ENCODE peak calls at places on chromosomes 4 and X, in ten cellular contexts. P is astrocyte of the spinal cord, Z is IMR-90, U is ovary, H is tibial artery, T is cardiac fibroblast, L is fibroblast of the aortic adventitia, N is hepatocyte, W is neural progenitor cell, X is DND-41. Y is an unnamed sample.

GRCh38 chrX:151985955-151986354 is 11.5 kb upstream of the GABRE start:
- DNase-seq in W (no peak), L (peak), Z (peak), T (peak), X (no peak), U (no peak), P (peak), H (peak), N (peak), Y (no peak)

GRCh38 chrX:32533848-32534247 is 677.5 kb downstream of the DMD start:
- DNase-seq in H (no peak), Z (no peak), X (no peak), T (no peak), L (no peak), U (no peak), P (no peak), W (no peak), N (no peak), Y (no peak)

GRCh38 chrX:149469406-149469805 is 35.7 kb downstream of the IDS start:
- DNase-seq in H (no peak), P (no peak), Z (no peak), X (no peak), W (no peak), U (no peak), N (no peak), L (no peak), T (no peak), Y (no peak)

GRCh38 chr4:161991811-161992210 is 172.0 kb downstream of the FSTL5 start:
- DNase-seq in X (no peak), T (no peak), U (no peak), P (no peak), H (no peak), W (peak), Z (no peak), L (no peak), N (no peak), Y (no peak)

GRCh38 chrX:24262309-24262708 is 51.6 kb downstream of the SUPT20HL2 start:
- DNase-seq in T (no peak), N (no peak), X (no peak), L (no peak), Z (no peak), H (no peak), W (no peak), P (no peak), U (no peak), Y (no peak)

GRCh38 chr4:99651811-99652545 is 5.7 kb downstream of the C4orf54 start:
- DNase-seq in X (no peak), T (no peak), N (no peak), P (no peak), Z (no peak), H (no peak), L (no peak), U (peak), W (no peak), Y (no peak)

GRCh38 chr4:131296192-131296591 is 1852.9 kb upstream of the PCDH10 start:
- DNase-seq in N (no peak), Z (no peak), H (no peak), L (no peak), T (no peak), P (no peak), U (no peak), W (no peak), X (no peak), Y (no peak)

GRCh38 chr4:183348706-183349659 is 26.8 kb upstream of the CLDN24 start:
- DNase-seq in L (peak), N (no peak), U (no peak), H (no peak), W (no peak), P (peak), X (no peak), T (peak), Z (peak), Y (peak)

GRCh38 chr4:93659629-93660028 is 168.9 kb upstream of the ATOH1 start:
- DNase-seq in T (no peak), N (no peak), H (no peak), P (peak), U (no peak), Z (peak), L (no peak), X (no peak), W (no peak), Y (no peak)

GRCh38 chr4:88286897-88287296 is 2.5 kb upstream of the PPM1K start:
- DNase-seq in U (no peak), H (no peak), P (no peak), W (no peak), X (no peak), T (peak), N (no peak), L (peak), Z (no peak), Y (no peak)

GRCh38 chr4:93779228-93779627 is 49.3 kb upstream of the ATOH1 start:
- DNase-seq in T (no peak), P (no peak), X (no peak), H (no peak), U (no peak), N (no peak), W (no peak), Z (no peak), L (no peak), Y (no peak)

GRCh38 chr4:105369988-105370387 is 103.9 kb downstream of the PPA2 start:
- DNase-seq in T (no peak), L (no peak), U (no peak), H (no peak), P (no peak), W (no peak), Z (peak), N (no peak), X (no peak), Y (no peak)

GRCh38 chr4:135411251-135411650 is 1209.7 kb upstream of the PABPC4L start:
- DNase-seq in U (no peak), X (no peak), W (no peak), L (no peak), T (no peak), N (no peak), H (no peak), Z (no peak), P (no peak), Y (no peak)

GRCh38 chrX:143788265-143788664 is 67.7 kb upstream of the SPANXN2 start:
- DNase-seq in H (no peak), W (peak), T (peak), U (no peak), Z (no peak), X (no peak), P (peak), L (peak), N (peak), Y (no peak)
- TF ChIP-seq CTCF in H (no peak), W (peak), T (peak), U (no peak), Z (peak), X (peak), P (peak), L (peak), N (peak), Y (peak)

GRCh38 chrX:18997916-18998315 is 14.0 kb upstream of the PHKA2 start:
- DNase-seq in Z (no peak), H (no peak), P (no peak), X (no peak), T (no peak), L (no peak), U (no peak), N (no peak), W (peak), Y (no peak)
- H3K4me3 ChIP-seq in Z (no peak), H (no peak), P (no peak), X (no peak), T (no peak), L (no peak), U (no peak), N (no peak), W (no peak), Y (no peak)

GRCh38 chrX:20218809-20219505 is 47.8 kb downstream of the RPS6KA3 start:
- DNase-seq in N (peak), X (no peak), L (peak), W (peak), T (peak), H (no peak), P (no peak), Z (peak), U (no peak), Y (no peak)
- TF ChIP-seq CTCF in N (peak), X (no peak), L (no peak), W (no peak), T (peak), H (no peak), P (no peak), Z (no peak), U (no peak), Y (peak)

GRCh38 chr4:6221851-6222760 is 21.8 kb upstream of the JAKMIP1 start:
- DNase-seq in H (peak), W (peak), U (peak), L (peak), P (peak), N (peak), X (no peak), Z (no peak), T (peak), Y (no peak)
- H3K4me3 ChIP-seq in H (no peak), W (peak), U (no peak), L (no peak), P (no peak), N (peak), X (no peak), Z (no peak), T (no peak), Y (no peak)

DNA sequence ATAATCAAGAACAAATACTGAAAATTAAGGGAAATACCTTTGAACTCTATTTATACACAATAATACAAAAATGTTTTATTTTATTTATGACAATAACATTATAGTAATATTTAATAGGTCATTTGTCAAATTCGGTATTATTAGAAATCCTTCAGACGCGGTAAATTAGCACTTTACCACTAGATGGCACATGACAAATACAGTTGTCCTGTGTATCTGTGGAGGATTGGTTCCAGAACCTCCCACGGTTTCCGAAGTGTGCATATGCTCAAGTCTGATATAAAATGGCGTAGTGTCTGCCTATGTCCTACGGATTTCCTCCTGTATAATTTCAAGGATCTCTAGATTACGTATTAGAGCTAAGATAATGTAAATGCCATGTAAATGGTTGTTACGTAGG is 8.1 kb upstream of the LINC00632 start:
- DNase-seq in L (peak), H (no peak), X (no peak), P (peak), T (peak), U (no peak), W (no peak), Z (peak), N (peak), Y (no peak)
- TF ChIP-seq CTCF in L (peak), H (peak), X (peak), P (peak), T (peak), U (no peak), W (peak), Z (peak), N (peak), Y (peak)

Y was measured in astrocyte of the cerebellum.